ENCODE peak calls at places on chromosomes 2 and 18, in four cellular contexts. B is activated naive CD4-positive, alpha-beta T cell treated with anti-CD3 and anti-CD28 coated beads, Interleukin-2, amount 10 ng/mL, durations not matched to agents 7 days and 5 days; D is A673; F is Jurkat, Clone E6-1. G is an unnamed sample.
A peak's percentile ranks its signal among the peaks of the same experiment; 100 is the strongest.

GRCh38 chr2:236981710-236982485 is 103.8 kb upstream of the COPS8 start:
- DNase-seq in B (no peak), D (no peak), F (no peak), G (no peak)

GRCh38 chr2:197309369-197310231 is 980 bp downstream of the ANKRD44 start:
- DNase-seq in B (peak; percentile 69), D (peak; percentile 22), F (no peak), G (peak; percentile 25)

GRCh38 chr2:238811293-238811692 is 36.6 kb upstream of the TWIST2 start:
- DNase-seq in B (no peak), D (no peak), F (no peak), G (no peak)

GRCh38 chr2:197889041-197889440 is 84.6 kb downstream of the PLCL1 start:
- DNase-seq in B (peak; percentile 42), D (peak; percentile 31), F (no peak), G (no peak)

GRCh38 chr2:176087330-176088047 is 3.7 kb upstream of the EVX2 start:
- DNase-seq in B (no peak), D (no peak), F (no peak), G (no peak)

GRCh38 chr2:113078350-113078839 is 10.6 kb downstream of the IL1F10 start:
- DNase-seq in B (no peak), D (peak; percentile 6), F (no peak), G (peak; percentile 77)

GRCh38 chr2:83022631-83023210 is 1436.4 kb downstream of the SUCLG1 start:
- DNase-seq in B (no peak), D (no peak), F (no peak), G (peak; percentile 17)

GRCh38 chr2:127348421-127349000 is 39.3 kb downstream of the MAP3K2 start:
- DNase-seq in B (no peak), D (peak; percentile 48), F (no peak), G (no peak)

GRCh38 chr2:185475868-185476267 is 262.7 kb upstream of the FSIP2 start:
- DNase-seq in B (no peak), D (peak; percentile 80), F (no peak), G (no peak)

GRCh38 chr2:159195719-159196118 is 90.8 kb downstream of the WDSUB1 start:
- DNase-seq in B (no peak), D (no peak), F (no peak), G (no peak)

GRCh38 chr2:66495788-66496640 is 61.1 kb downstream of the MEIS1 start:
- DNase-seq in B (no peak), D (peak; percentile 56), F (peak; percentile 5), G (no peak)

GRCh38 chr2:9536504-9536903 is 19.1 kb downstream of the ADAM17 start:
- DNase-seq in B (no peak), D (no peak), F (no peak), G (no peak)

GRCh38 chr2:58107803-58108710 is 61.5 kb downstream of the VRK2 start:
- DNase-seq in B (no peak), D (no peak), F (no peak), G (no peak)

GRCh38 chr2:114057638-114058037 is 167.7 kb downstream of the ACTR3 start:
- DNase-seq in B (no peak), D (no peak), F (no peak), G (no peak)

GRCh38 chr2:62501794-62502500 is 4.0 kb downstream of the TMEM17 start:
- DNase-seq in B (no peak), D (no peak), F (no peak), G (peak; percentile 94)

GRCh38 chr2:230614913-230615332 is 97.7 kb upstream of the CAB39 start:
- DNase-seq in B (peak; percentile 52), D (no peak), F (no peak), G (no peak)

GRCh38 chr18:1848716-1849115 is 722.6 kb downstream of the METTL4 start:
- DNase-seq in B (no peak), D (no peak), F (no peak), G (peak; percentile 13)

GRCh38 chr18:55906533-55906932 is 318.5 kb upstream of the TCF4 start:
- DNase-seq in B (no peak), D (no peak), F (no peak), G (no peak)

GRCh38 chr2:212448698-212449097 is 89.9 kb downstream of the ERBB4 start:
- DNase-seq in B (no peak), D (no peak), F (no peak), G (peak; percentile 73)

GRCh38 chr2:171706152-171706803 is 19.0 kb downstream of the DYNC1I2 start:
- DNase-seq in B (no peak), D (peak; percentile 82), F (peak; percentile 25), G (peak; percentile 30)

GRCh38 chr2:70886541-70886987 is 49.1 kb upstream of the ATP6V1B1 start:
- DNase-seq in B (no peak), D (no peak), F (no peak), G (no peak)

GRCh38 chr18:61589724-61590065 is 256.5 kb downstream of the CDH20 start:
- DNase-seq in B (no peak), D (no peak), F (no peak), G (no peak)

GRCh38 chr2:211837706-211838105 is 700.9 kb downstream of the ERBB4 start:
- DNase-seq in B (no peak), D (no peak), F (no peak), G (no peak)

GRCh38 chr2:67083978-67084377 is 313.2 kb upstream of the ETAA1 start:
- DNase-seq in B (no peak), D (no peak), F (no peak), G (no peak)

GRCh38 chr2:26693287-26693849 is 846 bp downstream of the KCNK3 start:
- DNase-seq in B (no peak), D (no peak), F (no peak), G (no peak)

GRCh38 chr2:162243305-162243693 is at the start of gene FAP:
- DNase-seq in B (no peak), D (peak; percentile 35), F (no peak), G (no peak)

GRCh38 chr2:162029287-162029901 is 44.6 kb downstream of the DPP4 start:
- DNase-seq in B (no peak), D (peak; percentile 3), F (no peak), G (peak; percentile 81)

GRCh38 chr2:149767516-149767974 is 180.0 kb upstream of the MMADHC start:
- DNase-seq in B (no peak), D (peak; percentile 65), F (no peak), G (no peak)

GRCh38 chr18:23593720-23594119 is 7.4 kb upstream of the NPC1 start:
- DNase-seq in B (no peak), D (no peak), F (no peak), G (no peak)

GRCh38 chr18:2178036-2178435 is 393.3 kb downstream of the METTL4 start:
- DNase-seq in B (no peak), D (no peak), F (no peak), G (no peak)

GRCh38 chr2:29184531-29184930 is 69.3 kb downstream of the CLIP4 start:
- DNase-seq in B (no peak), D (no peak), F (no peak), G (no peak)

GRCh38 chr18:42635378-42636048 is 480.0 kb downstream of the RIT2 start:
- DNase-seq in B (no peak), D (peak; percentile 6), F (no peak), G (no peak)

GRCh38 chr2:213015387-213016165 is 135.8 kb downstream of the IKZF2 start:
- DNase-seq in B (peak; percentile 42), D (no peak), F (no peak), G (no peak)

GRCh38 chr2:70926042-70926441 is 9.7 kb upstream of the ATP6V1B1 start:
- DNase-seq in B (no peak), D (no peak), F (no peak), G (no peak)

GRCh38 chr2:51000849-51001617 is 30.9 kb downstream of the NRXN1 start:
- DNase-seq in B (no peak), D (no peak), F (no peak), G (no peak)

GRCh38 chr2:190627881-190628412 is 20.9 kb upstream of the NAB1 start:
- DNase-seq in B (no peak), D (peak; percentile 66), F (no peak), G (no peak)